ENCODE peak calls at places on chromosome X, in six cellular contexts. One of them, this sample, is unnamed.

GRCh38 chrX:30971761-30972603 is 82.9 kb upstream of the TAB3 start:
- DNase-seq in H1: no peak
- DNase-seq in K562: peak; percentile 51
- DNase-seq in GM12892: peak; percentile 2
- DNase-seq in HepG2: peak; percentile 53
- DNase-seq in GM12878: no peak
- DNase-seq in this sample: peak; percentile 10

GRCh38 chrX:68720851-68721250 is 73.4 kb downstream of the STARD8 start:
- DNase-seq in H1: no peak
- DNase-seq in K562: no peak
- DNase-seq in GM12892: no peak
- DNase-seq in HepG2: no peak
- DNase-seq in GM12878: no peak
- DNase-seq in this sample: no peak

GRCh38 chrX:107667426-107667825 is 39.1 kb downstream of the PRPS1 start:
- DNase-seq in H1: no peak
- DNase-seq in K562: no peak
- DNase-seq in GM12892: no peak
- DNase-seq in HepG2: no peak
- DNase-seq in GM12878: no peak
- DNase-seq in this sample: no peak

GRCh38 chrX:13367950-13368349 is 48.1 kb upstream of the ATXN3L start:
- DNase-seq in H1: no peak
- DNase-seq in K562: no peak
- DNase-seq in GM12892: no peak
- DNase-seq in HepG2: no peak
- DNase-seq in GM12878: no peak
- DNase-seq in this sample: no peak

GRCh38 chrX:41653125-41653524 is 35.6 kb upstream of the GPR34 start:
- DNase-seq in H1: no peak
- DNase-seq in K562: no peak
- DNase-seq in GM12892: no peak
- DNase-seq in HepG2: no peak
- DNase-seq in GM12878: no peak
- DNase-seq in this sample: no peak

GRCh38 chrX:20320461-20321159 is 53.9 kb upstream of the RPS6KA3 start:
- DNase-seq in H1: no peak
- DNase-seq in K562: no peak
- DNase-seq in GM12892: no peak
- DNase-seq in HepG2: peak; percentile 90
- DNase-seq in GM12878: peak; percentile 57
- DNase-seq in this sample: peak; percentile 1

GRCh38 chrX:39753296-39753996 is 344.3 kb downstream of the BCOR start:
- DNase-seq in H1: no peak
- DNase-seq in K562: peak; percentile 59
- DNase-seq in GM12892: no peak
- DNase-seq in HepG2: no peak
- DNase-seq in GM12878: no peak
- DNase-seq in this sample: no peak

GRCh38 chrX:106875151-106875550 is 28.0 kb downstream of the RIPPLY1 start:
- DNase-seq in H1: no peak
- DNase-seq in K562: no peak
- DNase-seq in GM12892: no peak
- DNase-seq in HepG2: no peak
- DNase-seq in GM12878: no peak
- DNase-seq in this sample: no peak

GRCh38 chrX:15973299-15973698 is 118.7 kb upstream of the AP1S2 start:
- DNase-seq in H1: no peak
- DNase-seq in K562: peak; percentile 61
- DNase-seq in GM12892: no peak
- DNase-seq in HepG2: peak; percentile 16
- DNase-seq in GM12878: peak; percentile 26
- DNase-seq in this sample: no peak

GRCh38 chrX:103718120-103718519 is 7.4 kb downstream of the TMEM31 start:
- DNase-seq in H1: no peak
- DNase-seq in K562: no peak
- DNase-seq in GM12892: no peak
- DNase-seq in HepG2: no peak
- DNase-seq in GM12878: no peak
- DNase-seq in this sample: no peak

GRCh38 chrX:103722505-103722904 is 11.8 kb downstream of the TMEM31 start:
- DNase-seq in H1: no peak
- DNase-seq in K562: no peak
- DNase-seq in GM12892: no peak
- DNase-seq in HepG2: no peak
- DNase-seq in GM12878: no peak
- DNase-seq in this sample: no peak

GRCh38 chrX:103716967-103717366 is 6.3 kb downstream of the TMEM31 start:
- DNase-seq in H1: no peak
- DNase-seq in K562: no peak
- DNase-seq in GM12892: no peak
- DNase-seq in HepG2: no peak
- DNase-seq in GM12878: no peak
- DNase-seq in this sample: no peak
- TF ChIP-seq POLR2AphosphoS5 in H1: no peak
- TF ChIP-seq POLR2AphosphoS5 in K562: no peak
- TF ChIP-seq POLR2AphosphoS5 in GM12892: no peak
- TF ChIP-seq POLR2AphosphoS5 in HepG2: no peak
- TF ChIP-seq POLR2AphosphoS5 in GM12878: no peak
- TF ChIP-seq POLR2AphosphoS5 in this sample: no peak

DNA sequence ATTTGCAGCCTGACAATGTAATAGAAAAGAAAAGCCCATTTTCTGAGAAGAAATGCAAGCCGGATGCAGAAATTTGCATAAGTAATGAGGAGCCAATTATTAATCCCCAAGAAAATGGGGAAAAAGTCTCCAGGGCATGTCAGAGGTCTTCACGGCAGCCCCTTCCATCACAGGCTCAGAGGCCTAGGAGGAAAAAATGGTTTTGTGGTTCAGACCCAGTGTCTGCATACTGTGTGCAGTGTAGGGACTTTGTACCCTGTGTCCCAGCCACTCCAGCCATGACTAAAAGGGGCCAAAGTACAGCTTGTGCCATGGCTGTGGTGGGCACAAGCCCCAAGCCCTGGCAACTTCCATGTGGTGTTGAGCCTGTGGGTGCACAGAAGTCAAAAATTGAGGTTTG is 92.2 kb downstream of the SH3BGRL start:
- DNase-seq in H1: no peak
- DNase-seq in K562: no peak
- DNase-seq in GM12892: no peak
- DNase-seq in HepG2: no peak
- DNase-seq in GM12878: no peak
- DNase-seq in this sample: no peak
- TF ChIP-seq TAF1 in H1: no peak
- TF ChIP-seq TAF1 in K562: no peak
- TF ChIP-seq TAF1 in GM12892: no peak
- TF ChIP-seq TAF1 in HepG2: no peak
- TF ChIP-seq TAF1 in GM12878: no peak
- TF ChIP-seq TAF1 in this sample: no peak

GRCh38 chrX:66043584-66043983 is 3.7 kb upstream of the VSIG4 start:
- DNase-seq in H1: no peak
- DNase-seq in K562: no peak
- DNase-seq in GM12892: no peak
- DNase-seq in HepG2: no peak
- DNase-seq in GM12878: no peak
- DNase-seq in this sample: no peak

GRCh38 chrX:66038115-66038514 is 1.8 kb downstream of the VSIG4 start:
- DNase-seq in H1: no peak
- DNase-seq in K562: no peak
- DNase-seq in GM12892: no peak
- DNase-seq in HepG2: no peak
- DNase-seq in GM12878: no peak
- DNase-seq in this sample: no peak

GRCh38 chrX:66035667-66036066 is 4.2 kb downstream of the VSIG4 start:
- DNase-seq in H1: no peak
- DNase-seq in K562: no peak
- DNase-seq in GM12892: no peak
- DNase-seq in HepG2: no peak
- DNase-seq in GM12878: no peak
- DNase-seq in this sample: no peak

GRCh38 chrX:66042307-66043077 is 2.6 kb upstream of the VSIG4 start:
- DNase-seq in H1: no peak
- DNase-seq in K562: no peak
- DNase-seq in GM12892: no peak
- DNase-seq in HepG2: no peak
- DNase-seq in GM12878: peak; percentile 48
- DNase-seq in this sample: no peak

GRCh38 chrX:66039916-66040315 is at the start of gene VSIG4:
- DNase-seq in H1: no peak
- DNase-seq in K562: no peak
- DNase-seq in GM12892: no peak
- DNase-seq in HepG2: no peak
- DNase-seq in GM12878: no peak
- DNase-seq in this sample: no peak
- TF ChIP-seq POLR2A in H1: no peak
- TF ChIP-seq POLR2A in K562: no peak
- TF ChIP-seq POLR2A in GM12892: no peak
- TF ChIP-seq POLR2A in HepG2: no peak
- TF ChIP-seq POLR2A in GM12878: no peak
- TF ChIP-seq POLR2A in this sample: no peak

GRCh38 chrX:154378059-154378798 is 866 bp upstream of the EMD start:
- DNase-seq in H1: no peak
- DNase-seq in K562: no peak
- DNase-seq in GM12892: peak; percentile 77
- DNase-seq in HepG2: no peak
- DNase-seq in GM12878: no peak
- DNase-seq in this sample: no peak
- TF ChIP-seq POLR2AphosphoS5 in H1: peak; percentile 44
- TF ChIP-seq POLR2AphosphoS5 in K562: no peak
- TF ChIP-seq POLR2AphosphoS5 in GM12892: no peak
- TF ChIP-seq POLR2AphosphoS5 in HepG2: peak; percentile 38
- TF ChIP-seq POLR2AphosphoS5 in GM12878: no peak
- TF ChIP-seq POLR2AphosphoS5 in this sample: no peak

DNA sequence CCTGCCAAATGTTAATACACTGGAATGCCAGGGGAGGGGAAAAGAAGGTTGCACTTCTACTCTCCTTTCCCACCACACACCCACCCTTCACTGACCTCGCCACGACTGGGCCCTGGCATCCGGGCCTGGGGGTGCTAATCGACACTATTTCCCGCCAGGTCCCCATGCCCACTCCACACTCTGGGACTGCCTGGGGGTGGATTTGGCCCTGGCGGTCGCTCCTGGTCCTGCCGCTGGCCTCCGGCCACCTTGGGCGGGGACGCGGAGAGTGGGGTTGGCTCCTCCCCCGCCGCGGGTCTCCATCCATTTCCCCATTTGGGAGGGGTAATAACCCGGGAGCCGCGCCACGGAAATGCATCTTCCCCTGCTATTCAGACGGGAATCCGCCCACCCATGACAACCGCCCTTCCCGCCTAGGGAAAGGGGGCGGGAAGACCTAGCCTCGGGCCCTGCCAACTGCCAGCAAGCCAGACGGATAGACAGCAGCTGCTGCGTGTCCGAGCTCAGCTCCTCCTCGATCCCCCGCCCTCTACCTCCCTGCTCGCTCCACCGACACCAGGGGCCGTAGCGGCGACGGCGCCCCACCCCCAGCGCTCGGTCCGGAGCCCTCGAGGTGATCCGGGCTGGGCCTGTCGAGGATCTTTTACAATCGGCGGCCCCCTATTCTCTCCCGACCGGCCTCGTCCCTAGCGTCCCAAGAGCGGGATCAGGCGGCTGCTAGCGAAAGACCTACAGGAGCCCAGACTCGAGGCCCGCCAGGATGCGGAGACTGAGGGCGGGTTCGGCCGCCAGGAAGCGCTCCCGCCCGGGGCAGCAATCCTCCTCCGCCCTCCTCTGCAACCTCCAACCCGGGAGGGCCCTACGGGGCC is 78.0 kb downstream of the RLIM start:
- DNase-seq in H1: peak; percentile 71
- DNase-seq in K562: peak; percentile 8
- DNase-seq in GM12892: peak; percentile 57
- DNase-seq in HepG2: no peak
- DNase-seq in GM12878: no peak
- DNase-seq in this sample: peak; percentile 46
- TF ChIP-seq TAF1 in H1: no peak
- TF ChIP-seq TAF1 in K562: no peak
- TF ChIP-seq TAF1 in GM12892: no peak
- TF ChIP-seq TAF1 in HepG2: no peak
- TF ChIP-seq TAF1 in GM12878: no peak
- TF ChIP-seq TAF1 in this sample: no peak

GRCh38 chrX:43655151-43655676 is 885 bp upstream of the MAOA start:
- DNase-seq in H1: peak; percentile 51
- DNase-seq in K562: no peak
- DNase-seq in GM12892: no peak
- DNase-seq in HepG2: no peak
- DNase-seq in GM12878: no peak
- DNase-seq in this sample: no peak

GRCh38 chrX:43654431-43655150 is 1.5 kb upstream of the MAOA start:
- DNase-seq in H1: peak; percentile 82
- DNase-seq in K562: peak; percentile 81
- DNase-seq in GM12892: peak; percentile 61
- DNase-seq in HepG2: peak; percentile 85
- DNase-seq in GM12878: peak; percentile 19
- DNase-seq in this sample: peak; percentile 58

GRCh38 chrX:43661521-43662240 is 5.6 kb downstream of the MAOA start:
- DNase-seq in H1: no peak
- DNase-seq in K562: no peak
- DNase-seq in GM12892: no peak
- DNase-seq in HepG2: no peak
- DNase-seq in GM12878: no peak
- DNase-seq in this sample: no peak

GRCh38 chrX:43655961-43656494 is at the start of gene MAOA:
- DNase-seq in H1: peak; percentile 61
- DNase-seq in K562: no peak
- DNase-seq in GM12892: no peak
- DNase-seq in HepG2: peak; percentile 18
- DNase-seq in GM12878: no peak
- DNase-seq in this sample: no peak
- TF ChIP-seq POLR2A in H1: no peak
- TF ChIP-seq POLR2A in K562: no peak
- TF ChIP-seq POLR2A in GM12892: no peak
- TF ChIP-seq POLR2A in HepG2: no peak
- TF ChIP-seq POLR2A in GM12878: no peak
- TF ChIP-seq POLR2A in this sample: no peak

DNA sequence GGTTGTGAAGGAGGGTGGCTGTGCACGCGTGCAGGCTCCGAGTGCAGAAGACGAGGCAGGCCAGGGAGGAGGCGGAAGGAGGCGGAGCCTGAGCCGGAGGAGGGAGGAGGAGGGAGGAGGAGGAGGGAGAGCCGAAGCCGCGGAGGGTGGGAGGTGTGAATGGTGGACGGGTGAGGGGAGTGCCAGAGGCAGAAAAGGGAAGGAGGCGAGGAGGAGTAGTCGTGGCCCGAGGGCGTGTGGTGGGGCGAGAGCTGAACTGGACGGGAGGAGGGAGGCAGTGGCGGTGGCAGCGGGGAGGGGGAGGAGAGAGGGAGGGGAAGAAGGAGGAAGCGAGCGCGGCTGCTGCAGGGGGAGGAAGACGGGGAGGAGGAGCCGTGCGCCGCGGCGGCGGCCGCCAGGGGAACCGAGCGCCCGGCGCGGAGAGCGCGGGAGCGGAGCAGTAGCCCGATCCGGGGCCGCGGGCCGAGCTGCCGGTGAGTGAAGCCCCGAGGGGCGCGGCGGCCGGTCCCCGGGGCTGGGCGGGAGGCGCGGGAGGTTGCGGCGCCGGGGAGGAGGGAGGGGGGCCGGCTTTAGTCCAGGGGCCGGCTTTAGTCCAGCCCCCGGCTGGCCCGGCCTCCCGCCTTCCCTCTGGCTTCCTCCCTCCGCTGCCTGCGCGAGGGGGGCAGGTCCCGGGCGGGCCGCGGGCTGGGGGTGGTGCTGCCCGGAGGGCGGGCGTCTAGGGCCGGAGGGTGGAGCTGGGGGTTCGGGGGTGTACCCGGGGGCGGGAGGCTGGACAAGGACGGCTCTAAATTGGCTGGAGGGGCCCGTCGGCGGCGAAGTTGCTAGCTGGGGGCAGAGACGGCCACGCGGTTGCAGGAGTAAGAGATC is at the start of gene TMEM164:
- DNase-seq in H1: peak; percentile 71
- DNase-seq in K562: peak; percentile 92
- DNase-seq in GM12892: peak; percentile 59
- DNase-seq in HepG2: peak; percentile 12
- DNase-seq in GM12878: peak; percentile 52
- DNase-seq in this sample: peak; percentile 47
- TF ChIP-seq POLR2AphosphoS5 in H1: peak; percentile 4
- TF ChIP-seq POLR2AphosphoS5 in K562: peak; percentile 60
- TF ChIP-seq POLR2AphosphoS5 in GM12892: peak; percentile 34
- TF ChIP-seq POLR2AphosphoS5 in HepG2: no peak
- TF ChIP-seq POLR2AphosphoS5 in GM12878: peak; percentile 65
- TF ChIP-seq POLR2AphosphoS5 in this sample: peak; percentile 40

This sample was measured in GM12891.